ENCODE peak calls at places on chromosome 2, in five cellular contexts. X is non-pigmented ciliary epithelial cell; P is EL; K is activated CD8-positive, alpha-beta memory T cell treated with anti-CD3 and anti-CD28 coated beads for 24 hours; I is heart right ventricle. R is an unnamed sample.

GRCh38 chr2:20164061-20164733 is 60.7 kb downstream of the SDC1 start:
- DNase-seq in P (no peak), K (no peak), I (no peak), X (no peak), R (no peak)

GRCh38 chr2:164896634-164897033 is 55.0 kb upstream of the COBLL1 start:
- DNase-seq in X (no peak), I (no peak), K (no peak), P (peak), R (no peak)

GRCh38 chr2:55175254-55176093 is 56.6 kb downstream of the CLHC1 start:
- DNase-seq in I (no peak), P (peak), K (no peak), X (peak), R (no peak)

GRCh38 chr2:42754021-42754775 is 9.7 kb downstream of the OXER1 start:
- DNase-seq in P (no peak), I (no peak), X (no peak), K (peak), R (peak)

GRCh38 chr2:160322320-160322719 is 122.2 kb upstream of the ITGB6 start:
- DNase-seq in P (no peak), I (no peak), K (no peak), X (no peak), R (no peak)

GRCh38 chr2:25293145-25293544 is 48.6 kb downstream of the DNMT3A start:
- DNase-seq in I (no peak), P (no peak), K (no peak), X (no peak), R (no peak)

GRCh38 chr2:68385232-68385906 is 20.3 kb downstream of the PLEK start:
- DNase-seq in I (no peak), P (no peak), X (no peak), K (no peak), R (no peak)

GRCh38 chr2:161146996-161147395 is 13.2 kb upstream of the TANK start:
- DNase-seq in P (no peak), K (no peak), I (peak), X (no peak), R (no peak)

GRCh38 chr2:69238449-69239031 is 148.5 kb downstream of the GFPT1 start:
- DNase-seq in X (no peak), I (no peak), K (no peak), P (peak), R (no peak)